ENCODE peak calls at places on chromosomes 2 and 18, in five cellular contexts. One of them, this sample, is unnamed.

GRCh38 chr2:53750369-53750768 is 17.2 kb upstream of the CHAC2 start:
- DNase-seq in AG08395: no peak
- DNase-seq in nephron progenitor cell: no peak
- DNase-seq in left cardiac atrium: no peak
- DNase-seq in right cardiac atrium: no peak
- DNase-seq in this sample: no peak

GRCh38 chr2:236887519-236887918 is 198.2 kb upstream of the COPS8 start:
- DNase-seq in AG08395: peak; percentile 44
- DNase-seq in nephron progenitor cell: no peak
- DNase-seq in left cardiac atrium: peak; percentile 73
- DNase-seq in right cardiac atrium: peak; percentile 50
- DNase-seq in this sample: peak; percentile 35

GRCh38 chr2:130799295-130799694 is 37.4 kb upstream of the ARHGEF4 start:
- DNase-seq in AG08395: no peak
- DNase-seq in nephron progenitor cell: no peak
- DNase-seq in left cardiac atrium: no peak
- DNase-seq in right cardiac atrium: no peak
- DNase-seq in this sample: no peak

GRCh38 chr2:241540766-241541561 is 17.6 kb upstream of the BOK start:
- DNase-seq in AG08395: peak; percentile 87
- DNase-seq in nephron progenitor cell: peak; percentile 78
- DNase-seq in left cardiac atrium: no peak
- DNase-seq in right cardiac atrium: peak; percentile 85
- DNase-seq in this sample: peak; percentile 95

GRCh38 chr2:164551519-164551918 is 69.8 kb downstream of the GRB14 start:
- DNase-seq in AG08395: no peak
- DNase-seq in nephron progenitor cell: no peak
- DNase-seq in left cardiac atrium: no peak
- DNase-seq in right cardiac atrium: no peak
- DNase-seq in this sample: no peak

GRCh38 chr18:58313491-58314032 is 269.5 kb downstream of the NEDD4L start:
- DNase-seq in AG08395: no peak
- DNase-seq in nephron progenitor cell: no peak
- DNase-seq in left cardiac atrium: peak; percentile 51
- DNase-seq in right cardiac atrium: peak; percentile 61
- DNase-seq in this sample: no peak

GRCh38 chr2:161063946-161064306 is 96.3 kb upstream of the TANK start:
- DNase-seq in AG08395: no peak
- DNase-seq in nephron progenitor cell: no peak
- DNase-seq in left cardiac atrium: no peak
- DNase-seq in right cardiac atrium: no peak
- DNase-seq in this sample: no peak

GRCh38 chr2:100161940-100162620 is 19.7 kb upstream of the AFF3 start:
- DNase-seq in AG08395: no peak
- DNase-seq in nephron progenitor cell: no peak
- DNase-seq in left cardiac atrium: no peak
- DNase-seq in right cardiac atrium: no peak
- DNase-seq in this sample: no peak

GRCh38 chr2:35973132-35973736 is 382.3 kb upstream of the CRIM1 start:
- DNase-seq in AG08395: peak; percentile 2
- DNase-seq in nephron progenitor cell: no peak
- DNase-seq in left cardiac atrium: no peak
- DNase-seq in right cardiac atrium: no peak
- DNase-seq in this sample: peak; percentile 13

GRCh38 chr2:109351164-109351756 is 222.3 kb downstream of the SH3RF3 start:
- DNase-seq in AG08395: peak; percentile 91
- DNase-seq in nephron progenitor cell: no peak
- DNase-seq in left cardiac atrium: peak; percentile 60
- DNase-seq in right cardiac atrium: peak; percentile 74
- DNase-seq in this sample: peak; percentile 86

GRCh38 chr2:71064110-71064611 is 4.3 kb upstream of the NAGK start:
- DNase-seq in AG08395: no peak
- DNase-seq in nephron progenitor cell: no peak
- DNase-seq in left cardiac atrium: no peak
- DNase-seq in right cardiac atrium: no peak
- DNase-seq in this sample: no peak

GRCh38 chr2:238942941-238943715 is 95.2 kb downstream of the TWIST2 start:
- DNase-seq in AG08395: no peak
- DNase-seq in nephron progenitor cell: no peak
- DNase-seq in left cardiac atrium: no peak
- DNase-seq in right cardiac atrium: no peak
- DNase-seq in this sample: peak; percentile 44